ENCODE peak calls at places on chromosome 7, in eight cellular contexts. J, S, K, T, G, O, P and C are unnamed samples.
A peak's percentile ranks its signal among the peaks of the same experiment; 100 is the strongest.

GRCh38 chr7:98618786-98619185 is 1.7 kb downstream of the NPTX2 start:
- DNase-seq in O (no peak), S (no peak), T (peak; percentile 13), K (no peak), J (no peak), G (no peak), P (no peak), C (no peak)

GRCh38 chr7:136937436-136937835 is 69.0 kb downstream of the CHRM2 start:
- DNase-seq in T (no peak), O (no peak), S (no peak), P (no peak), G (no peak), J (no peak), K (no peak), C (no peak)

GRCh38 chr7:94394399-94395140 is at the start of gene COL1A2:
- DNase-seq in S (peak; percentile 99), O (peak; percentile 44), J (peak; percentile 8), T (peak; percentile 13), G (no peak), K (no peak), P (peak; percentile 98), C (peak; percentile 98)

GRCh38 chr7:8638076-8638475 is 204.7 kb downstream of the NXPH1 start:
- DNase-seq in T (no peak), P (no peak), G (peak; percentile 99), K (no peak), S (peak; percentile 1), O (no peak), J (peak; percentile 76), C (no peak)

GRCh38 chr7:18700147-18700546 is 204.6 kb downstream of the HDAC9 start:
- DNase-seq in O (no peak), K (peak; percentile 5), S (no peak), G (no peak), P (no peak), T (no peak), J (peak; percentile 47), C (no peak)

GRCh38 chr7:75945297-75946168 is 30.6 kb downstream of the POR start:
- DNase-seq in J (no peak), S (no peak), K (no peak), T (peak; percentile 88), P (peak; percentile 72), O (no peak), G (no peak), C (peak; percentile 94)

GRCh38 chr7:157136372-157136771 is 2.4 kb upstream of the UBE3C start:
- DNase-seq in P (peak; percentile 73), O (no peak), T (peak; percentile 89), K (peak; percentile 49), J (no peak), G (no peak), S (peak; percentile 86), C (peak; percentile 96)

GRCh38 chr7:690478-691360 is 35.8 kb upstream of the DNAAF5 start:
- DNase-seq in O (no peak), G (no peak), S (no peak), J (no peak), P (no peak), T (no peak), K (no peak), C (no peak)

GRCh38 chr7:131544449-131545425 is 11.7 kb downstream of the PODXL start:
- DNase-seq in J (peak; percentile 38), G (no peak), T (no peak), K (no peak), P (peak; percentile 42), O (no peak), S (peak; percentile 69), C (no peak)

GRCh38 chr7:128176696-128177095 is 64.4 kb upstream of the LEP start:
- DNase-seq in T (peak; percentile 41), J (no peak), O (no peak), G (no peak), P (no peak), S (no peak), K (no peak), C (peak; percentile 6)

GRCh38 chr7:45061807-45062206 is 27.0 kb downstream of the NACAD start:
- DNase-seq in T (no peak), O (no peak), K (no peak), S (no peak), G (no peak), P (no peak), J (no peak), C (no peak)

GRCh38 chr7:7304705-7305475 is 122.5 kb downstream of the C1GALT1 start:
- DNase-seq in K (no peak), J (no peak), O (no peak), P (no peak), T (peak; percentile 49), S (no peak), G (no peak), C (no peak)

GRCh38 chr7:127252380-127252718 is 392 bp downstream of the GRM8 start:
- DNase-seq in O (no peak), S (no peak), T (no peak), G (peak; percentile 33), K (no peak), P (no peak), J (peak; percentile 37), C (no peak)

GRCh38 chr7:87220026-87220733 is 648 bp upstream of the TMEM243 start:
- DNase-seq in K (peak; percentile 88), T (peak; percentile 68), G (peak; percentile 82), J (peak; percentile 84), O (peak; percentile 56), P (peak; percentile 64), S (peak; percentile 78), C (peak; percentile 83)

GRCh38 chr7:4239991-4240812 is 441.9 kb upstream of the FOXK1 start:
- DNase-seq in T (no peak), K (no peak), G (no peak), O (no peak), P (no peak), S (no peak), J (no peak), C (no peak)

GRCh38 chr7:47035522-47035921 is 546.4 kb downstream of the TNS3 start:
- DNase-seq in J (no peak), S (no peak), P (no peak), O (no peak), G (no peak), K (no peak), T (no peak), C (no peak)

GRCh38 chr7:66055321-66055956 is 20.2 kb upstream of the ASL start:
- DNase-seq in J (no peak), T (peak; percentile 28), S (no peak), G (no peak), O (no peak), K (no peak), P (peak; percentile 49), C (peak; percentile 72)

GRCh38 chr7:1850976-1851571 is 181.0 kb downstream of the ELFN1 start:
- DNase-seq in K (no peak), T (no peak), G (no peak), J (no peak), P (no peak), O (no peak), S (no peak), C (no peak)